ENCODE peak calls at places on chromosomes 4 and X, in five cellular contexts. E is SK-N-SH, D is K562, C is HepG2, R is GM12878. P is an unnamed sample.
A peak's percentile ranks its signal among the peaks of the same experiment; 100 is the strongest.

GRCh38 chr4:61984260-61984909 is 784.3 kb downstream of the ADGRL3 start:
- DNase-seq in E (no peak), D (no peak), C (no peak), R (no peak), P (no peak)

GRCh38 chr4:123603165-123603564 is 206.6 kb downstream of the SPRY1 start:
- DNase-seq in E (no peak), D (no peak), C (peak; percentile 13), R (no peak), P (no peak)

GRCh38 chrX:136112781-136113180 is 34.6 kb upstream of the FHL1 start:
- DNase-seq in E (no peak), D (no peak), C (no peak), R (no peak), P (no peak)

GRCh38 chr4:126364290-126364978 is 1049.7 kb downstream of the FAT4 start:
- DNase-seq in E (no peak), D (no peak), C (no peak), R (no peak), P (no peak)

GRCh38 chr4:6957148-6957520 is 47.5 kb downstream of the TBC1D14 start:
- DNase-seq in E (no peak), D (no peak), C (no peak), R (no peak), P (no peak)

GRCh38 chrX:151042852-151043251 is 59.7 kb downstream of the HMGB3 start:
- DNase-seq in E (no peak), D (no peak), C (no peak), R (no peak), P (no peak)

GRCh38 chr4:5708171-5708828 is at the start of gene EVC2:
- DNase-seq in E (peak; percentile 58), D (no peak), C (no peak), R (no peak), P (no peak)

GRCh38 chrX:63560601-63561218 is 209.6 kb upstream of the SPIN4 start:
- DNase-seq in E (peak; percentile 55), D (peak; percentile 57), C (peak; percentile 81), R (peak; percentile 27), P (peak; percentile 72)

GRCh38 chr4:13207224-13207623 is 276.9 kb downstream of the RAB28 start:
- DNase-seq in E (no peak), D (no peak), C (no peak), R (no peak), P (no peak)
- TF ChIP-seq FOXM1 in E (no peak), D (no peak), C (no peak), R (no peak), P (no peak)

GRCh38 chr4:138111462-138112000 is 130.6 kb downstream of the SLC7A11 start:
- DNase-seq in E (no peak), D (no peak), C (peak; percentile 59), R (no peak), P (no peak)

GRCh38 chr4:138112389-138112788 is 129.8 kb downstream of the SLC7A11 start:
- DNase-seq in E (no peak), D (no peak), C (no peak), R (no peak), P (no peak)

GRCh38 chr4:138115053-138115452 is 127.1 kb downstream of the SLC7A11 start:
- DNase-seq in E (no peak), D (no peak), C (no peak), R (no peak), P (no peak)

GRCh38 chr4:138113819-138114415 is 128.2 kb downstream of the SLC7A11 start:
- DNase-seq in E (no peak), D (no peak), C (peak; percentile 33), R (no peak), P (no peak)

DNA sequence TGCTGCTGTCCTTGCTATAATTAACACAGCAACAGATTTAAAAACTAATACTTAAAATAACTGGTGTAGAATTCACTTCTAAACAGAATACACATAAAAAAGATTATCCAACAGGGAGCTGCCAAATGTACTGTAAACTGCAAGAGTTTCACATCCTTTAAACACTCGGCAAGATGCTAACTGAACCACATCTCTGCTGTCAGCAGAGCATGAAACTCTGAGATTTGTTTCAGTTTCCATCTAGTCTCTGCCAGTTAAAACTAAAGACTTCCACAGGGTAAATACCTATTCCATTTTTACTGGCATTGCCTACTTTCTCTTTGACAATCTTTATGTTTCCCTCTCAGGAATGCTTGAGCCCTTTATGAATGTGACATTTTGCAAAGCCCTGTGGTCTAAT is 127.7 kb downstream of the SLC7A11 start:
- DNase-seq in E (no peak), D (no peak), C (no peak), R (peak; percentile 45), P (no peak)
- TF ChIP-seq FOXM1 in E (no peak), D (no peak), C (no peak), R (no peak), P (no peak)

GRCh38 chrX:100600769-100601168 is 16.0 kb downstream of the TNMD start:
- DNase-seq in E (no peak), D (no peak), C (no peak), R (no peak), P (no peak)

GRCh38 chrX:100611951-100612350 is 24.7 kb downstream of the TSPAN6 start:
- DNase-seq in E (no peak), D (no peak), C (no peak), R (no peak), P (no peak)

GRCh38 chrX:100609591-100609990 is 24.9 kb downstream of the TNMD start:
- DNase-seq in E (no peak), D (no peak), C (no peak), R (no peak), P (no peak)

DNA sequence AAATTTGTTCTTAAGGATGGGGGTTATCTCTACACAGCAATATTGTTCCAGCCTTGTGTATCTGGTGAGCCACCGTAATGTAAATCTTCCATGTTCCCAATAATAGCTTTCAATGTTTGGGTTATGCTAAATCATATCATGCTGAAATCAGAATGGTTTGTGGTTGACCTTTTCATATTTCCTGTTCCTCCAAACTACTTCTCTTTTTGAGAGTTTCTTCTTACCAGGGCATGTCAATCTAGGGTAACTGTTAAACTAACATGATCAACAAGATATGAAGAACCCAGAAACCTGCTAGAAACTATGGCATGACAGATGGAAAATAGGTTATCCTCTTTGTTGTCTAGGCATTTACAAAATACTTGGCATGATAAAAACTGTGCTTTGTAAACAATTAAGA is 22.0 kb downstream of the TNMD start:
- DNase-seq in E (no peak), D (no peak), C (no peak), R (no peak), P (no peak)
- TF ChIP-seq FOXM1 in E (no peak), D (no peak), C (no peak), R (no peak), P (no peak)

DNA sequence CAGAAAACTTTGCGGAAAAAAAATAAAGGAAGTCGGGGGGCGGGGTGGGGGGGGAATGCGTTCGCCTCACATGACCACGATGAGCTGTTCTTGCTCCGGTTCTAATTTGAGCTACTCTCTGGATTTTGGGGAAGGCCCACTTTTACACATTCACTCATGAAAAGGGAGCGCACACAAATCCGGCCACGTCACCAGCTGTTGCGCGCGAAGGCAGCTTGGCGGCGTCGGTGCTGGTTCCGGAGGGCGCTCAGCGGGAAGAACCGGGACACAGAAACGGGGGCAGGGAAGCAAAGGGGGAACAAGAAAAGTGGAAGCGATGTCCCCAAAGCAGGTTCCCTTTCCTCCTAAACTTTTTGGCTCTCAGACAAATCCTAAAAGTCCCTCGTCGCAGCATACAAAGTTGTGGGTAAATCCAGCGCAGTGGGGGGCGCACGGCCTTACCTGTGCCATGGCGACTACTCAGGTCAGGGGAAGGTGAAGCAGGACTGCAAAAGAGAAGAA is 590 bp downstream of the ANXA5 start:
- DNase-seq in E (peak; percentile 26), D (no peak), C (peak; percentile 39), R (no peak), P (peak; percentile 27)
- TF ChIP-seq FOXM1 in E (no peak), D (no peak), C (no peak), R (no peak), P (no peak)

DNA sequence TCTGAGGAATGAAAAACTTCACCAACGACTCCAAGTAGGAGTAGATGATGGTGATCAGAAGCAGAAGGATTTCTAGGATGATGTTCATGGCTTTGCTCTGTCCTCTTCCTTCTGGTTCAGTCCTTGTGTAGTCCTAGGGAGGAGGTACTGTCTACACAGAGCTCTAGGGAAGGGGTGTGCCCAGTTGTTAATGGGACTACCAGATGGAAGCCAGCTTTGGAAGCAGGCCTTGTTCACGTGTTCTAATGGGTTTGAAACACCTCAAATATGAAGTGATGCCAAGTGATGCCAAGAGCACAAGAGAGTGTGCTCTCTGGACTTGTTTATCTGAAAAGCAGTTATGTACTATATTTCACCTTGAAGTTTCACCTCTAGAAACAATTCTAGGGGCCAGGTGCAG is at the start of gene HSD17B13:
- DNase-seq in E (no peak), D (no peak), C (no peak), R (no peak), P (no peak)
- TF ChIP-seq FOXM1 in E (no peak), D (no peak), C (no peak), R (no peak), P (no peak)

DNA sequence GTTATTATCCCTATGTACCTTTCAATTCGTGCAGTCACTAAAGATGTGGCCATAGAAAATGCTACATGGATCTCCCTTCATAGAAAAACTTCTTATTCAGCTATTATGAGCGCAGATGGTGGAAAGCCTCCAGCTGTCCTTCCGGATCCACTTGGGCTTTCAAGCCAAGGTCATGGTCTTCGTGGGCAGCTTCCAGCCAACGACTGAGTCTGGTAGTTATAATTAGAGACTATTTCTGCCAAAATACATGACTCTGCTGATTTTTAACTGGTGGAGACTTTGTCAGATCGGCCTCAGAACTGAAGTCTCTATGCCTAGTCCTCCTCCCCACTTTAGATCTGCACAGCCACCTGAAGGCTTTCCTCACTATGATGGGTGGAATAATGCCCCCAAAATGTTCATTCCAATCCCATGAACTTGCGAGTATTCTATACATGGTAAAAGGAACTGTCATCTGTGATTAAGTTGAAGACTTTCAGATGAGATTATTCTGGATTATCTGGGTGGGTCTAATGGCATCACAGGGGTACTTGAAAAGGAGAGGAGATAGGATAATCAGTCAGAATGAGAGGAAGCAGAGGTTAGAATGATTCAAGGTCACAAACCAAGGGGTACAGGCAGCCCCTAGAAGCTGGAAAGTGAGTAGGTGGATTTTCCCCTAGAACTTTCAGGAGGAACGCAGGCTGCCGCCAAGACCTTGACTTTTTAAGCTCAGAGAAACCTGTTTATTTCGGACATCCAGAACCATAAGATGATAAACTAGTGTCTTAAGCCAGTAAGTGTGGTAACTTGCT is 171.1 kb upstream of the CXCL13 start:
- DNase-seq in E (no peak), D (no peak), C (no peak), R (no peak), P (no peak)
- TF ChIP-seq FOXM1 in E (no peak), D (no peak), C (no peak), R (no peak), P (no peak)

GRCh38 chr4:108690738-108691137 is 40.3 kb downstream of the OSTC start:
- DNase-seq in E (no peak), D (no peak), C (no peak), R (no peak), P (no peak)
- TF ChIP-seq FOXM1 in E (no peak), D (no peak), C (no peak), R (no peak), P (no peak)

GRCh38 chr4:17511041-17511949 is 595 bp downstream of the QDPR start:
- DNase-seq in E (peak; percentile 53), D (peak; percentile 46), C (peak; percentile 46), R (no peak), P (peak; percentile 44)
- TF ChIP-seq FOXM1 in E (no peak), D (no peak), C (no peak), R (no peak), P (no peak)

P was measured in HEK293T.